ENCODE peak calls at places on chromosomes 2 and 18, in five cellular contexts. W, X, B, G and F are unnamed samples.

GRCh38 chr2:121613774-121614173 is 35.5 kb downstream of the CLASP1 start:
- DNase-seq in B (peak), W (no peak), G (no peak), X (no peak), F (no peak)

GRCh38 chr2:71886241-71886640 is 261.4 kb downstream of the CYP26B1 start:
- DNase-seq in B (no peak), W (no peak), X (no peak), G (no peak), F (no peak)

GRCh38 chr18:35005963-35006577 is 35.1 kb upstream of the MAPRE2 start:
- DNase-seq in G (peak), W (no peak), B (peak), X (no peak), F (peak)

GRCh38 chr2:6971502-6971901 is 54.3 kb downstream of the RNF144A start:
- DNase-seq in X (no peak), W (no peak), G (no peak), B (no peak), F (no peak)

GRCh38 chr2:158822212-158822611 is 27.1 kb downstream of the DAPL1 start:
- DNase-seq in G (no peak), X (no peak), B (no peak), W (no peak), F (no peak)

GRCh38 chr2:126894585-126895182 is 4.0 kb upstream of the TEX51 start:
- DNase-seq in W (no peak), X (peak), B (no peak), G (no peak), F (no peak)

GRCh38 chr2:48114256-48114655 is 208.0 kb upstream of the FBXO11 start:
- DNase-seq in G (no peak), B (peak), X (peak), W (peak), F (peak)

GRCh38 chr2:134014196-134014960 is 239.5 kb upstream of the MGAT5 start:
- DNase-seq in B (no peak), X (no peak), W (no peak), G (no peak), F (no peak)

GRCh38 chr2:128466377-128467175 is 147.9 kb upstream of the HS6ST1 start:
- DNase-seq in X (peak), B (no peak), G (no peak), W (no peak), F (no peak)